ENCODE peak calls at places on chromosome 20, in nine cellular contexts. One of them, this sample, is unnamed.

GRCh38 chr20:39347626-39348025 is 385.5 kb downstream of the DHX35 start:
- DNase-seq in fibroblast of the aortic adventitia: no peak
- DNase-seq in tibial artery: no peak
- DNase-seq in tibial nerve: no peak
- DNase-seq in neural progenitor cell: no peak
- DNase-seq in BE2C: no peak
- DNase-seq in hepatocyte: no peak
- DNase-seq in IMR-90: no peak
- DNase-seq in NB4: no peak
- DNase-seq in this sample: no peak

GRCh38 chr20:21353236-21353635 is 44.1 kb downstream of the NKX2-4 start:
- DNase-seq in IMR-90: peak
- DNase-seq in BE2C: no peak
- DNase-seq in NB4: no peak
- DNase-seq in fibroblast of the aortic adventitia: peak
- DNase-seq in hepatocyte: no peak
- DNase-seq in tibial artery: no peak
- DNase-seq in tibial nerve: no peak
- DNase-seq in neural progenitor cell: no peak
- DNase-seq in this sample: no peak

GRCh38 chr20:32898721-32899120 is 40.0 kb downstream of the EFCAB8 start:
- DNase-seq in tibial artery: no peak
- DNase-seq in NB4: no peak
- DNase-seq in fibroblast of the aortic adventitia: peak
- DNase-seq in BE2C: no peak
- DNase-seq in tibial nerve: no peak
- DNase-seq in neural progenitor cell: no peak
- DNase-seq in IMR-90: peak
- DNase-seq in hepatocyte: no peak
- DNase-seq in this sample: no peak

GRCh38 chr20:37992802-37993538 is 40.3 kb downstream of the TTI1 start:
- DNase-seq in IMR-90: peak
- DNase-seq in fibroblast of the aortic adventitia: peak
- DNase-seq in hepatocyte: peak
- DNase-seq in neural progenitor cell: peak
- DNase-seq in NB4: peak
- DNase-seq in tibial artery: no peak
- DNase-seq in BE2C: no peak
- DNase-seq in tibial nerve: no peak
- DNase-seq in this sample: no peak

GRCh38 chr20:31954500-31954899 is 2.7 kb upstream of the PDRG1 start:
- DNase-seq in fibroblast of the aortic adventitia: no peak
- DNase-seq in IMR-90: no peak
- DNase-seq in hepatocyte: no peak
- DNase-seq in NB4: no peak
- DNase-seq in tibial artery: no peak
- DNase-seq in BE2C: no peak
- DNase-seq in tibial nerve: no peak
- DNase-seq in neural progenitor cell: no peak
- DNase-seq in this sample: no peak

GRCh38 chr20:51486197-51487005 is 56.1 kb downstream of the NFATC2 start:
- DNase-seq in BE2C: no peak
- DNase-seq in tibial nerve: no peak
- DNase-seq in neural progenitor cell: no peak
- DNase-seq in IMR-90: peak
- DNase-seq in fibroblast of the aortic adventitia: peak
- DNase-seq in tibial artery: no peak
- DNase-seq in hepatocyte: no peak
- DNase-seq in NB4: no peak
- DNase-seq in this sample: no peak

GRCh38 chr20:3786126-3786484 is 435 bp downstream of the CENPB start:
- DNase-seq in tibial nerve: peak
- DNase-seq in NB4: peak
- DNase-seq in hepatocyte: peak
- DNase-seq in neural progenitor cell: peak
- DNase-seq in BE2C: peak
- DNase-seq in tibial artery: peak
- DNase-seq in fibroblast of the aortic adventitia: peak
- DNase-seq in IMR-90: peak
- DNase-seq in this sample: no peak

GRCh38 chr20:57773059-57773815 is 63.4 kb upstream of the PMEPA1 start:
- DNase-seq in NB4: no peak
- DNase-seq in tibial artery: no peak
- DNase-seq in BE2C: no peak
- DNase-seq in neural progenitor cell: no peak
- DNase-seq in fibroblast of the aortic adventitia: no peak
- DNase-seq in tibial nerve: no peak
- DNase-seq in hepatocyte: no peak
- DNase-seq in IMR-90: no peak
- DNase-seq in this sample: no peak

GRCh38 chr20:63087872-63088680 is 81.3 kb upstream of the BHLHE23 start:
- DNase-seq in neural progenitor cell: no peak
- DNase-seq in NB4: no peak
- DNase-seq in fibroblast of the aortic adventitia: no peak
- DNase-seq in BE2C: peak
- DNase-seq in tibial artery: peak
- DNase-seq in IMR-90: no peak
- DNase-seq in hepatocyte: no peak
- DNase-seq in tibial nerve: no peak
- DNase-seq in this sample: no peak

GRCh38 chr20:54980321-54980960 is 505.0 kb downstream of the DOK5 start:
- DNase-seq in NB4: peak
- DNase-seq in tibial nerve: no peak
- DNase-seq in hepatocyte: peak
- DNase-seq in IMR-90: no peak
- DNase-seq in fibroblast of the aortic adventitia: no peak
- DNase-seq in BE2C: no peak
- DNase-seq in neural progenitor cell: peak
- DNase-seq in tibial artery: no peak
- DNase-seq in this sample: no peak

GRCh38 chr20:17226410-17227198 is at the start of gene PCSK2:
- DNase-seq in NB4: no peak
- DNase-seq in BE2C: peak
- DNase-seq in neural progenitor cell: peak
- DNase-seq in tibial artery: no peak
- DNase-seq in IMR-90: peak
- DNase-seq in fibroblast of the aortic adventitia: peak
- DNase-seq in hepatocyte: peak
- DNase-seq in tibial nerve: peak
- DNase-seq in this sample: peak

DNA sequence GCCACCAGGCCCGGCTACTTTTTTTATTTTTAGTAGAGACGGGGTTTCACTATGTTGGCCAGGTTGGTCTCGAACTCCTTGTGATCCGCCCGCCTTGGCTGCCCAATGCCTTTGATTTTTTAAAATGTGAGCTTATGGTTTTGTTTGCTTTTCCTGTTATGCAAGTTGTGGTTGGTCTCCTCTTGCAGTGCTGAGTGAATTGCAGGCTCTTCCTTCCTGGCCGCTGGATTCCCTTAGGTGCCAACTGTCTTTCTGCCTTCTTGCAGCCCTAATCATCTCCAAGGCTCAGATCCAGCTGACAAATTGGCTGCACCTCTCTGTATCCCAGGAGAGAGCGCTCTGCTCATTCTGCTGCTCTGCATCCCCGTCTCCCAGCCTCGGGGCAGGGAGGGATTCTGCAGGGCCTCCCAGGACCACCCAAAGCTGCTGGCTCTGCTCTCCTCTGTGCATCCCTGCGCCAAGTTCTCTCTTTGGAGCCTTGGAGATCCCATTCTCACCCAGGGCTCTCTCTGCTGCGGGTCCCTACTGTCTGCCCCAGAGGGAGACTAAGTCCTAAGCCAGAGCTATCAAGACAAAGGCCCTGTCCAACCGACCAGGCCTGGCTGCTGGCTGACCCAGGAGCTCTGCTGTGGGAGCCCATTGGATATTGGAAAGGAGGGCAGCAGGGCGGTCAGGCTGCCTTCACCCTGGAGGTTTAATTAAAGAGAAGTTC is 14.1 kb upstream of the EMILIN3 start:
- DNase-seq in IMR-90: no peak
- DNase-seq in tibial artery: no peak
- DNase-seq in fibroblast of the aortic adventitia: no peak
- DNase-seq in hepatocyte: no peak
- DNase-seq in neural progenitor cell: peak
- DNase-seq in BE2C: no peak
- DNase-seq in NB4: peak
- DNase-seq in tibial nerve: no peak
- DNase-seq in this sample: no peak
- TF ChIP-seq CTCF in IMR-90: no peak
- TF ChIP-seq CTCF in tibial artery: no peak
- TF ChIP-seq CTCF in fibroblast of the aortic adventitia: no peak
- TF ChIP-seq CTCF in hepatocyte: no peak
- TF ChIP-seq CTCF in neural progenitor cell: peak
- TF ChIP-seq CTCF in BE2C: no peak
- TF ChIP-seq CTCF in NB4: no peak
- TF ChIP-seq CTCF in tibial nerve: no peak
- TF ChIP-seq CTCF in this sample: no peak

DNA sequence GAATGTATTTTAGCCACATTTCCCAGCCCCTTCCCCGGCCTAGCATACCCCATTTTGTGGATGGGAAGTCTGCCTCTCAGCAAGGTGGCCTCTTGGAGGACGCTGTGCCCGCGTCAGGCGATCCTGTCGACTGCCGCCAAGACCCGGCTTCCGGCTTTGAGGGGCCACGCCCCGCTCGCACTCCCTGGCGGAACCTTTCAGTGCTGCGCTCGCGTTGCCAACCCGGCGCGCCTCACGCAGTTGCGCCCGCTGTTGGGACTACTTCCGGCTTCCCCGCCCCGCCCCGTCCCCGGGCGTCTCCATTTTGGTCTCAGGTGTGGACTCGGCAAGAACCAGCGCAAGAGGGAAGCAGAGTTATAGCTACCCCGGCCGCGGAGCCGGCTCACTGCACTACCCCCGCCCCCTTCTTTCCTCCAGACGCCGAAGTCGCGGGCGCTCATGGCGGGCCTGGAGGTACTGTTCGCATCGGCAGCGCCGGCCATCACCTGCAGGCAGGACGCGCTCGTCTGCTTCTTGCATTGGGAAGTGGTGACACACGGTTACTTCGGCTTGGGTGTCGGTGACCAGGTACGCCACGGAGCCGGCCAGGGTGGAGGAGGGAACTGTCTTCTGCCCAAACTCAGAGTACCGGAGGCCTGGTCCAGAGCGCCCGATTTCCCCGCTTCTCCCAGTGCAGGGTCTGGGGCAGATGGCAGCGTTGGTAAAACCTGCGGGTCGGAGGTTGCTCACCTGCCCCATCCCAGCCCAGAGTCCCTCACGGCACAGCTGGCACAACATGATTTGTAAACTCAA is at the start of gene PSMF1:
- DNase-seq in IMR-90: peak
- DNase-seq in NB4: peak
- DNase-seq in BE2C: peak
- DNase-seq in tibial artery: peak
- DNase-seq in tibial nerve: peak
- DNase-seq in fibroblast of the aortic adventitia: peak
- DNase-seq in hepatocyte: peak
- DNase-seq in neural progenitor cell: peak
- DNase-seq in this sample: peak
- TF ChIP-seq CTCF in IMR-90: no peak
- TF ChIP-seq CTCF in NB4: no peak
- TF ChIP-seq CTCF in BE2C: no peak
- TF ChIP-seq CTCF in tibial artery: peak
- TF ChIP-seq CTCF in tibial nerve: no peak
- TF ChIP-seq CTCF in fibroblast of the aortic adventitia: no peak
- TF ChIP-seq CTCF in hepatocyte: peak
- TF ChIP-seq CTCF in neural progenitor cell: no peak
- TF ChIP-seq CTCF in this sample: no peak

GRCh38 chr20:43694763-43695162 is 27.8 kb downstream of the MYBL2 start:
- DNase-seq in IMR-90: no peak
- DNase-seq in BE2C: no peak
- DNase-seq in NB4: no peak
- DNase-seq in tibial nerve: no peak
- DNase-seq in tibial artery: no peak
- DNase-seq in fibroblast of the aortic adventitia: no peak
- DNase-seq in hepatocyte: no peak
- DNase-seq in neural progenitor cell: no peak
- DNase-seq in this sample: no peak

GRCh38 chr20:43690943-43691598 is 24.2 kb downstream of the MYBL2 start:
- DNase-seq in NB4: no peak
- DNase-seq in fibroblast of the aortic adventitia: no peak
- DNase-seq in BE2C: no peak
- DNase-seq in neural progenitor cell: no peak
- DNase-seq in hepatocyte: no peak
- DNase-seq in tibial nerve: no peak
- DNase-seq in IMR-90: no peak
- DNase-seq in tibial artery: no peak
- DNase-seq in this sample: no peak

GRCh38 chr20:43689165-43689564 is 22.3 kb downstream of the MYBL2 start:
- DNase-seq in NB4: no peak
- DNase-seq in tibial nerve: no peak
- DNase-seq in hepatocyte: no peak
- DNase-seq in tibial artery: no peak
- DNase-seq in neural progenitor cell: no peak
- DNase-seq in fibroblast of the aortic adventitia: no peak
- DNase-seq in IMR-90: no peak
- DNase-seq in BE2C: no peak
- DNase-seq in this sample: no peak

GRCh38 chr20:43695571-43695970 is 28.7 kb downstream of the MYBL2 start:
- DNase-seq in hepatocyte: no peak
- DNase-seq in fibroblast of the aortic adventitia: no peak
- DNase-seq in tibial artery: no peak
- DNase-seq in neural progenitor cell: no peak
- DNase-seq in IMR-90: no peak
- DNase-seq in NB4: no peak
- DNase-seq in BE2C: no peak
- DNase-seq in tibial nerve: no peak
- DNase-seq in this sample: no peak

DNA sequence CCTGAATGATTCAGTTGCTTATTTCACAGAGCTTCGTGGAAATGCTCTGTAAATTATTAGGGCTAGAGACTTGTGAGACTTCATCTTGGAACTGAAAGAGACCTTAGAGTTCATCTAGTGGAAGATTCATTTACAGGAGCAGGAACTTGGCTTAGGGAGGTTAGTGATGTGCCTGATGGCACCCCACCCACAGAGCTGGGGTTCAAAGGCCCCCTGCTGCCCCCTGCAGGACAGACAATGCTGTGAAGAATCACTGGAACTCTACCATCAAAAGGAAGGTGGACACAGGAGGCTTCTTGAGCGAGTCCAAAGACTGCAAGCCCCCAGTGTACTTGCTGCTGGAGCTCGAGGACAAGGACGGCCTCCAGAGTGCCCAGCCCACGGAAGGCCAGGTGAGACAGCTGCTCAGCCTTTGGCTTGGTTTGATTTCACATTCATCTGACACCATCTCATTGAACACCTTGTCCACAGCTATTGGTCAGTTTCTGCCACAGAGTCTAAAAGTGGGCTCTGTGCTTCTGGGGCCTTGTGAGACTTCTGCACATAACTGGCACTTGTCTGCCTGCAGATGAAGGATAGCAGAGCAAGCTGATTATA is 25.1 kb downstream of the MYBL2 start:
- DNase-seq in tibial nerve: no peak
- DNase-seq in tibial artery: no peak
- DNase-seq in IMR-90: peak
- DNase-seq in neural progenitor cell: peak
- DNase-seq in NB4: peak
- DNase-seq in fibroblast of the aortic adventitia: peak
- DNase-seq in hepatocyte: peak
- DNase-seq in BE2C: peak
- DNase-seq in this sample: no peak
- TF ChIP-seq CTCF in tibial nerve: no peak
- TF ChIP-seq CTCF in tibial artery: no peak
- TF ChIP-seq CTCF in IMR-90: peak
- TF ChIP-seq CTCF in neural progenitor cell: peak
- TF ChIP-seq CTCF in NB4: peak
- TF ChIP-seq CTCF in fibroblast of the aortic adventitia: peak
- TF ChIP-seq CTCF in hepatocyte: peak
- TF ChIP-seq CTCF in BE2C: peak
- TF ChIP-seq CTCF in this sample: no peak

GRCh38 chr20:6641012-6641411 is 126.5 kb upstream of the BMP2 start:
- DNase-seq in fibroblast of the aortic adventitia: no peak
- DNase-seq in hepatocyte: no peak
- DNase-seq in IMR-90: no peak
- DNase-seq in NB4: no peak
- DNase-seq in tibial artery: no peak
- DNase-seq in tibial nerve: no peak
- DNase-seq in neural progenitor cell: no peak
- DNase-seq in BE2C: no peak
- DNase-seq in this sample: no peak
- TF ChIP-seq CTCF in fibroblast of the aortic adventitia: no peak
- TF ChIP-seq CTCF in hepatocyte: peak
- TF ChIP-seq CTCF in IMR-90: no peak
- TF ChIP-seq CTCF in NB4: no peak
- TF ChIP-seq CTCF in tibial artery: no peak
- TF ChIP-seq CTCF in tibial nerve: no peak
- TF ChIP-seq CTCF in neural progenitor cell: no peak
- TF ChIP-seq CTCF in BE2C: no peak
- TF ChIP-seq CTCF in this sample: no peak